ENCODE peak calls at places on chromosome 9, in four cellular contexts. T is hepatocyte, O is ovary, R is cardiac muscle cell. C is an unnamed sample. For H3K36me3 and H3K9me3, the result is how much of the 10 kb centered on the place peaks cover.

GRCh38 chr9:112093147-112093874 is 81.8 kb downstream of the SUSD1 start:
- DNase-seq in R (no peak), T (no peak), O (no peak), C (no peak)

GRCh38 chr9:108885643-108886348 is 23.7 kb downstream of the ACTL7A start:
- DNase-seq in T (peak), O (peak), R (peak), C (peak)

GRCh38 chr9:18755263-18755662 is 277.7 kb downstream of the SAXO1 start:
- DNase-seq in O (no peak), T (no peak), R (no peak), C (no peak)

GRCh38 chr9:98074119-98074990 is 17.8 kb downstream of the NANS start:
- DNase-seq in O (peak), T (peak), R (peak), C (peak)

GRCh38 chr9:32525506-32525905 is 490 bp downstream of the RIGI start:
- DNase-seq in R (peak), O (no peak), T (peak), C (peak)

GRCh38 chr9:134655591-134656333 is 14.2 kb downstream of the COL5A1 start:
- DNase-seq in R (no peak), T (no peak), O (no peak), C (no peak)

GRCh38 chr9:135156525-135157510 is 69.3 kb downstream of the OLFM1 start:
- DNase-seq in O (peak), R (peak), T (peak), C (peak)

GRCh38 chr9:36922548-36922947 is 111.5 kb downstream of the PAX5 start:
- DNase-seq in T (no peak), R (no peak), O (no peak), C (no peak)

GRCh38 chr9:135530146-135530545 is 8.9 kb downstream of the LCN1 start:
- DNase-seq in T (no peak), R (no peak), O (no peak), C (no peak)

GRCh38 chr9:136409557-136410455 is 608 bp downstream of the ENTR1 start:
- DNase-seq in O (no peak), R (peak), T (peak), C (peak)

GRCh38 chr9:100211471-100211870 is 112.4 kb downstream of the INVS start:
- DNase-seq in T (no peak), O (no peak), R (no peak), C (no peak)

GRCh38 chr9:89649045-89649691 is 44.4 kb downstream of the GADD45G start:
- DNase-seq in R (no peak), T (no peak), O (no peak), C (peak)

GRCh38 chr9:37920471-37921167 is 16.7 kb upstream of the SLC25A51 start:
- DNase-seq in R (no peak), O (no peak), T (peak), C (no peak)

GRCh38 chr9:33211695-33212393 is 28.1 kb upstream of the SPINK4 start:
- DNase-seq in R (peak), T (peak), O (peak), C (peak)

GRCh38 chr9:34675874-34676273 is 13.4 kb upstream of the CCL27 start:
- DNase-seq in T (no peak), R (peak), O (no peak), C (no peak)

GRCh38 chr9:30075022-30075421 is 2309.4 kb upstream of the ACO1 start:
- DNase-seq in O (no peak), T (no peak), R (no peak), C (no peak)

GRCh38 chr9:94638335-94639044 is 828 bp downstream of the FBP1 start:
- DNase-seq in O (no peak), R (no peak), T (no peak), C (no peak)

GRCh38 chr9:108259917-108260675 is 595.7 kb downstream of the ACTL7B start:
- DNase-seq in O (no peak), R (no peak), T (no peak), C (no peak)

GRCh38 chr9:13351768-13352386 is 72.4 kb upstream of the MPDZ start:
- DNase-seq in O (no peak), R (peak), T (peak), C (peak)

GRCh38 chr9:7570107-7570720 is 229.4 kb downstream of the DMAC1 start:
- DNase-seq in O (no peak), T (peak), R (peak), C (peak)

GRCh38 chr9:102841376-102841775 is 153.8 kb upstream of the CYLC2 start:
- DNase-seq in T (peak), O (no peak), R (no peak), C (no peak)

GRCh38 chr9:38006163-38006562 is 62.9 kb downstream of the SHB start:
- DNase-seq in R (no peak), O (no peak), T (no peak), C (no peak)

GRCh38 chr9:86946712-86947145 is 577 bp downstream of the GAS1 start:
- DNase-seq in R (peak), T (no peak), O (peak), C (peak)

GRCh38 chr9:123584202-123585176 is 228.5 kb downstream of the CRB2 start:
- DNase-seq in O (no peak), T (no peak), R (no peak), C (no peak)

DNA sequence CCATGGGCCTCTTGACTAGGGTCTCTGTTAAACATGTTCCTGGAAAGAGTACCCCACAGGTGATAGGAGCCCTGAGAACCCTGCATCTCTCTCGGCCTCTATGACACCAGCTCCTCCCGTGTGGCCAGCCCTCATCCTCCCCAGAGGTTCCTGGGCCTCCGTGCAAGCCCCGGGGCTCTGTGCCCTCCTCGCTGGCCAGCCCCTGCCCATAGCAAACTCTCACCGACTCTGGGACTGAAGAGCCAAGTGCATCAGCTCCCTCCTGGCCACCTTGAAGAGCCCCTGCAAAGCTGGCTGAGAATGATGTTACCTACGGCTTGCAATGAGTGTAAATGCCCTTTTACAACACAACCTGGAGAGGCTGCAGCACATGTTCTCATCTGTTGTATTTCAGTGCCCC is 224.4 kb downstream of the ROR2 start:
- DNase-seq in O (no peak), T (no peak), R (no peak), C (no peak)
- H3K36me3 ChIP-seq in O (under half), T (under half), R (under half), C (under half)

DNA sequence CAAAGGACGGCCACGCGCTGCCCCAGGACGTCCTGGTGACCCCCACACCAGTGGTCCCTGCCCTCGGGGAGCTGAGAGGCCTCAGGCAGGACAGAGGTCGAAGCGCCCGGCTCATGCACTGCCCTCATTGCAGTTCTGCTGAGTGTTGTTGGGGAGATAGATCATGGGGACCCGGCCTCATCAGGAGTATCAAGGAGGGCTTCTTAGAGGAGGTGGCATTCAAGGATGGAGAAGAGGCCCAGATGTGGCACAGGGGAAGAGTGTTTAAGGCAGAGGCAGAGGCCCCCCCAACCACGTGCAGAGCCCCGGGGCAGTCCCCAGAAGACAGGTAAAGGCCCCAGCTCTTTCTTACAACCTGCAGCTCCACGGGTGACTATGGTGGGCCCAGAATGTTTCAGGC is 26.2 kb downstream of the ASS1 start:
- DNase-seq in R (no peak), T (no peak), O (no peak), C (no peak)
- H3K9me3 ChIP-seq in R (under half), T (under half), O (under half), C (under half)

GRCh38 chr9:116549786-116550660 is 137.1 kb upstream of the TRIM32 start:
- DNase-seq in T (no peak), O (no peak), R (no peak), C (no peak)
- H3K27ac ChIP-seq in T (peak), O (no peak), R (no peak), C (no peak)

GRCh38 chr9:113178087-113178486 is 27.3 kb downstream of the SLC31A2 start:
- DNase-seq in O (no peak), R (peak), T (no peak), C (no peak)
- H3K36me3 ChIP-seq in O (under half), R (half or more), T (under half), C (half or more)

GRCh38 chr9:69500925-69501324 is 171.2 kb downstream of the APBA1 start:
- DNase-seq in T (no peak), R (no peak), O (no peak), C (no peak)

GRCh38 chr9:69502671-69503301 is 169.4 kb downstream of the APBA1 start:
- DNase-seq in R (peak), O (no peak), T (no peak), C (no peak)

GRCh38 chr9:69499401-69499800 is 172.8 kb downstream of the APBA1 start:
- DNase-seq in O (no peak), T (no peak), R (no peak), C (no peak)

GRCh38 chr9:69499959-69500358 is 172.2 kb downstream of the APBA1 start:
- DNase-seq in R (no peak), T (no peak), O (no peak), C (no peak)

GRCh38 chr9:69504058-69504457 is 168.1 kb downstream of the APBA1 start:
- DNase-seq in R (no peak), O (no peak), T (no peak), C (no peak)
- H3K9me3 ChIP-seq in R (under half), O (under half), T (under half), C (under half)

GRCh38 chr9:80649001-80649420 is 1040.3 kb downstream of the TLE1 start:
- DNase-seq in R (peak), O (peak), T (peak), C (peak)
- H3K27ac ChIP-seq in R (no peak), O (no peak), T (peak), C (peak)

GRCh38 chr9:114631166-114631565 is 20.1 kb downstream of the TMEM268 start:
- DNase-seq in R (no peak), O (no peak), T (no peak), C (no peak)
- H3K36me3 ChIP-seq in R (under half), O (under half), T (under half), C (under half)